ENCODE peak calls at places on chromosomes 4 and X, in seven cellular contexts. L is amniotic stem cell, O is H7, U is GM06990, H is right lobe of liver, E is NCI-H1417, V is KG1. K is an unnamed sample.

GRCh38 chrX:38538134-38538533 is 23.2 kb upstream of the TSPAN7 start:
- DNase-seq in L (no peak), O (no peak), U (no peak), H (no peak), E (no peak), V (no peak), K (no peak)

GRCh38 chrX:42085836-42086235 is 162.5 kb upstream of the CASK start:
- DNase-seq in L (no peak), O (no peak), U (no peak), H (no peak), E (no peak), V (no peak), K (no peak)

GRCh38 chrX:123807825-123808416 is 51.9 kb upstream of the XIAP start:
- DNase-seq in L (no peak), O (no peak), U (no peak), H (no peak), E (peak; percentile 69), V (no peak), K (peak; percentile 60)

GRCh38 chr4:176261481-176261880 is 7.5 kb downstream of the ASB5 start:
- DNase-seq in L (no peak), O (no peak), U (no peak), H (no peak), E (no peak), V (no peak), K (no peak)

GRCh38 chr4:175514174-175514573 is 297.9 kb downstream of the GPM6A start:
- DNase-seq in L (no peak), O (no peak), U (no peak), H (no peak), E (peak; percentile 10), V (no peak), K (no peak)

GRCh38 chr4:156929706-156930105 is 41.9 kb downstream of the PDGFC start:
- DNase-seq in L (no peak), O (no peak), U (no peak), H (no peak), E (no peak), V (no peak), K (no peak)

GRCh38 chrX:48761674-48762471 is at the start of gene GLOD5:
- DNase-seq in L (no peak), O (peak; percentile 74), U (no peak), H (peak; percentile 68), E (peak; percentile 77), V (no peak), K (peak; percentile 86)

GRCh38 chr4:138085956-138086355 is 156.2 kb downstream of the SLC7A11 start:
- DNase-seq in L (no peak), O (no peak), U (no peak), H (no peak), E (no peak), V (no peak), K (no peak)

GRCh38 chr4:26289421-26289820 is 31.4 kb upstream of the RBPJ start:
- DNase-seq in L (no peak), O (no peak), U (no peak), H (no peak), E (no peak), V (no peak), K (no peak)

GRCh38 chrX:46882266-46882665 is 30.0 kb upstream of the JADE3 start:
- DNase-seq in L (no peak), O (peak; percentile 19), U (no peak), H (no peak), E (peak; percentile 11), V (no peak), K (no peak)

GRCh38 chr4:176539785-176540175 is 220.0 kb downstream of the SPCS3 start:
- DNase-seq in L (no peak), O (no peak), U (no peak), H (no peak), E (no peak), V (no peak), K (no peak)

GRCh38 chrX:125757794-125758564 is 408.1 kb downstream of the DCAF12L2 start:
- DNase-seq in L (no peak), O (no peak), U (no peak), H (no peak), E (no peak), V (no peak), K (no peak)

GRCh38 chr4:52716364-52717151 is 34.7 kb downstream of the ERVMER34-1 start:
- DNase-seq in L (no peak), O (no peak), U (no peak), H (no peak), E (no peak), V (no peak), K (no peak)

GRCh38 chrX:149720021-149720689 is 8.3 kb downstream of the MAGEA11 start:
- DNase-seq in L (no peak), O (no peak), U (no peak), H (no peak), E (peak; percentile 25), V (no peak), K (peak; percentile 84)

GRCh38 chr4:82005153-82005552 is 368.6 kb downstream of the HNRNPD start:
- DNase-seq in L (no peak), O (no peak), U (no peak), H (no peak), E (no peak), V (no peak), K (no peak)

GRCh38 chrX:149504226-149504914 is 736 bp downstream of the IDS start:
- DNase-seq in L (no peak), O (peak; percentile 66), U (peak; percentile 62), H (no peak), E (peak; percentile 71), V (peak; percentile 7), K (peak; percentile 63)

GRCh38 chrX:8955521-8955920 is 78.4 kb downstream of the FAM9B start:
- DNase-seq in L (no peak), O (no peak), U (no peak), H (no peak), E (no peak), V (no peak), K (no peak)

GRCh38 chr4:144575181-144575580 is 70.8 kb upstream of the HHIP start:
- DNase-seq in L (no peak), O (peak; percentile 15), U (no peak), H (no peak), E (peak; percentile 60), V (no peak), K (no peak)

GRCh38 chr4:112379306-112379705 is 82.1 kb downstream of the ALPK1 start:
- DNase-seq in L (no peak), O (peak; percentile 86), U (no peak), H (no peak), E (no peak), V (no peak), K (no peak)

GRCh38 chr4:119111296-119111695 is 24.3 kb upstream of the MYOZ2 start:
- DNase-seq in L (no peak), O (no peak), U (no peak), H (no peak), E (no peak), V (no peak), K (no peak)

GRCh38 chrX:56130013-56130412 is 102.1 kb upstream of the KLF8 start:
- DNase-seq in L (no peak), O (no peak), U (no peak), H (no peak), E (no peak), V (no peak), K (no peak)

K was measured in NCI-H146.